ENCODE peak calls at places on chromosomes 7 and 10, in five cellular contexts. I is CD8-positive, alpha-beta T cell; M is mammary epithelial cell; Y is uterus; V is ovary. R is an unnamed sample.

GRCh38 chr10:89346264-89346971 is 18.6 kb downstream of the IFIT3 start:
- DNase-seq in Y (no peak), M (peak), V (no peak), I (no peak), R (peak)

GRCh38 chr10:114686013-114686412 is 27.9 kb upstream of the ABLIM1 start:
- DNase-seq in I (no peak), Y (no peak), V (no peak), M (peak), R (no peak)

GRCh38 chr7:112414855-112415490 is 35.3 kb upstream of the IFRD1 start:
- DNase-seq in I (no peak), M (peak), V (no peak), Y (no peak), R (no peak)

GRCh38 chr7:118995395-118995794 is 770.9 kb downstream of the ANKRD7 start:
- DNase-seq in M (no peak), Y (no peak), I (no peak), V (no peak), R (no peak)

GRCh38 chr10:84224411-84225028 is 824 bp downstream of the LRIT2 start:
- DNase-seq in V (no peak), I (no peak), Y (no peak), M (no peak), R (no peak)

GRCh38 chr7:43244232-43244631 is 131.8 kb downstream of the HECW1 start:
- DNase-seq in Y (no peak), M (peak), I (no peak), V (no peak), R (no peak)

GRCh38 chr7:135420786-135421185 is 89.1 kb downstream of the CNOT4 start:
- DNase-seq in Y (no peak), M (peak), I (no peak), V (no peak), R (no peak)

GRCh38 chr10:8017276-8017675 is 37.2 kb upstream of the GATA3 start:
- DNase-seq in M (no peak), Y (no peak), V (no peak), I (no peak), R (no peak)

GRCh38 chr10:32413513-32413912 is 32.4 kb upstream of the CCDC7 start:
- DNase-seq in M (peak), V (no peak), Y (no peak), I (no peak), R (no peak)

GRCh38 chr10:32409741-32410140 is 36.2 kb upstream of the CCDC7 start:
- DNase-seq in V (no peak), Y (no peak), I (no peak), M (peak), R (no peak)

GRCh38 chr10:32410569-32410968 is 35.4 kb upstream of the CCDC7 start:
- DNase-seq in Y (no peak), I (no peak), M (no peak), V (no peak), R (no peak)

GRCh38 chr10:32411797-32412498 is 34.0 kb upstream of the CCDC7 start:
- DNase-seq in I (no peak), Y (no peak), M (no peak), V (no peak), R (no peak)

DNA sequence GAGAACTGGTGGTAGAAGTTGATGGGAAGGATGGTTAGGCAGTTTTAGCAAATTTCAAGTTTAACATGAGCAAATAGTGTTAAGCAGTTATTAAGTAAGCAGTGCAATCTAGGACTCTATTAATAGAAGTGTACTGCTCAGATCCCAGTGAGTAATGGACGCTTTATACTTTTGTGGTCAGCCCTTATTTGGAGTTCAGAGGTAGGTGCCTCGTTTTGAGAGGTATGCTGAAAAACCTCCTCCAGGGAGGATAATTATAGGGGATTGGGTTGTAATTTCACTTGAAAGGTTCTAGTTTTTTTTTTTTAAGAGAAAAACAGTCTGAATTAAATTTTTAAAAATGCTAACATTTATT is 33.5 kb upstream of the CCDC7 start:
- DNase-seq in I (no peak), Y (no peak), V (no peak), M (peak), R (no peak)
- H3K27ac ChIP-seq in I (no peak), Y (no peak), V (no peak), M (no peak), R (no peak)

GRCh38 chr7:44408596-44408995 is 81.9 kb downstream of the NUDCD3 start:
- DNase-seq in M (no peak), V (no peak), Y (no peak), I (no peak), R (no peak)
- H3K27ac ChIP-seq in M (no peak), V (no peak), Y (peak), I (no peak), R (peak)

GRCh38 chr7:30347226-30348082 is 63.1 kb downstream of the ZNRF2 start:
- DNase-seq in V (no peak), I (no peak), Y (no peak), M (no peak), R (no peak)
- H3K27ac ChIP-seq in V (no peak), I (peak), Y (no peak), M (peak), R (peak)

DNA sequence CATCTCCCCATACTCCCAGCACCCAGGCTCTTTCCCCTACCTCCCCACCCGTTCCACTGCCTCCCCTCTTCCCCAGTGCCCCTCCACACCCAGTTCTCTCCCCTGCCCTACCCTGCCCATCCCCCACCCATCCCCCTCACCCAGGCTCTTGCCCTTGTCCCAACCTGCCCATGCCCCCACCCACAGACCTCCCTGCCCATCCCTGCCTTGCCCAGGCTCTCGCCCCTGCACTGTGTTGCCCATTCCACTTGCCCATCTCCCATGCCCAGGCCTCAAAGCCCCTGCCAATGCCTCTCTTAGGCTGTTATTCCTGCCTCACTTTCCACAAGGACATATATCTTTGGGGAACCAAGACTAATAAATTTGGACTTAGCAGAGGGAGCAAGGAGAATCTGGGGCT is 262.6 kb upstream of the CXCL12 start:
- DNase-seq in V (no peak), M (no peak), I (no peak), Y (no peak), R (no peak)
- H3K27ac ChIP-seq in V (no peak), M (no peak), I (no peak), Y (no peak), R (peak)

GRCh38 chr10:93496322-93497041 is at the start of gene CEP55:
- DNase-seq in M (peak), V (peak), I (peak), Y (peak), R (no peak)
- H3K27ac ChIP-seq in M (peak), V (peak), I (peak), Y (peak), R (peak)

GRCh38 chr10:62724465-62724864 is 80.1 kb upstream of the ADO start:
- DNase-seq in M (no peak), Y (no peak), I (no peak), V (no peak), R (no peak)
- H3K27ac ChIP-seq in M (no peak), Y (no peak), I (no peak), V (no peak), R (no peak)

DNA sequence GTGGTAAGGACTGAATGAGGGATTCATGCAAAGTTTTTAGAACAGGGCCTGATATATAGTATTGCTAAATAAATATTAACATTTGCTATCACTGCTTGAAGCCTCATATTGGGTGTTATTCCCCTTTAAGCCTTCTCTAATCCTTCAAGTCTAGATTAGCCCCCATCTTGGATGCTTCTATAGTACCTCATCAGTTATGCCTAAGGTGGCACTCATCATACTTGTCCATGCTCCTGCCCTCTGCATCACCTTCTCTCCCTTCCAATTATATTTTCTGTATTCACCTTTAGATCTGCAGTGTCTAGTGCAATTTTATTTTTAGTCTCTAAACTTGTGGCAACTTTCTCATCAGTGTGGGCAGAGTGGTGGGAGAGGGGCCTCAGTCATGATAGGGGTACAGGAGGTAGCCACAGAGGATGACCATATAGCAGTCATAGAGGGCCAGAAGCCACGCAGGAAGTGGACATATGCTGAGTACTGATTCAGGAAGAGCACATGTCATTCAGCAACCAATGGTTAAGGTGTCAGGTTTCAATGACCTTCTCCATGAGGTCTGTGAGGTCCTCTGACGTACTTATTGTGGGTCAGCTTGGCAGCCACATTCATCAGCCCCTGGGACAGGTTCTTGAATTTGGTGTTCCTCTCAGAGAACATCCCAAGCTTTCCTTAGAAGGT is 2.5 kb downstream of the ENTPD1 start:
- DNase-seq in M (no peak), V (no peak), I (no peak), Y (no peak), R (no peak)
- H3K27ac ChIP-seq in M (no peak), V (no peak), I (no peak), Y (peak), R (no peak)

DNA sequence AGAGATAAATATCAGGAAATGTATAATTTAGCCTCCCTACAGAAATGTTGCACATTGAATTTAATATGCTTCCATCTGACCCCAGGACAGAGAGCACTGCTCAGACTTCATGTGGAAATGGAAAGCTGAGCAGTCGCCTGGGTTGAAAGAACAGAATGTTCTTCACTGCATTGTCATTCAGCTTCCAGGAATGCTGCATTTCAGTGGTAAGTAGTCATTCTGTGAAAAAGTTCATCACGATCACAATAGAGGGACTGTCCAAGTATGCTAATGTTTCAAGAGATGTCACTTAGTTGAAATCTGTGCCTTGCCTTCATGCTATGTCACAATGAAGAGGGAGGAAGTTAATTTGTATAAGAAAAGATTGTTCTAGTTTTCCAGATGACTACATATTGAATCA is 147.3 kb downstream of the NRCAM start:
- DNase-seq in Y (no peak), V (no peak), I (no peak), M (peak), R (no peak)
- H3K27ac ChIP-seq in Y (no peak), V (no peak), I (no peak), M (peak), R (no peak)